ENCODE peak calls at places on chromosomes 5 and 9, in nine cellular contexts. K, Y, C, T, E, U, Z, P and L are unnamed samples.

GRCh38 chr5:170034231-170034630 is 53.9 kb upstream of the INSYN2B start:
- DNase-seq in K (no peak), Y (no peak), C (no peak), T (no peak), E (no peak), U (no peak), Z (no peak), P (no peak), L (no peak)

GRCh38 chr9:112331676-112331955 is 1.8 kb downstream of the PTBP3 start:
- DNase-seq in K (no peak), Y (no peak), C (no peak), T (no peak), E (no peak), U (no peak), Z (no peak), P (no peak), L (no peak)

GRCh38 chr5:157990583-157991181 is 131.7 kb upstream of the CLINT1 start:
- DNase-seq in K (no peak), Y (no peak), C (no peak), T (no peak), E (no peak), U (no peak), Z (peak), P (no peak), L (no peak)

GRCh38 chr5:131983244-131983771 is 28.1 kb downstream of the ACSL6 start:
- DNase-seq in K (no peak), Y (no peak), C (no peak), T (no peak), E (no peak), U (peak), Z (no peak), P (no peak), L (no peak)

GRCh38 chr5:6049662-6050061 is 328.7 kb downstream of the MED10 start:
- DNase-seq in K (no peak), Y (no peak), C (no peak), T (no peak), E (no peak), U (no peak), Z (no peak), P (no peak), L (no peak)

GRCh38 chr5:1962619-1963355 is 80.1 kb upstream of the IRX4 start:
- DNase-seq in K (no peak), Y (no peak), C (no peak), T (no peak), E (no peak), U (no peak), Z (no peak), P (no peak), L (no peak)

GRCh38 chr9:35436940-35437339 is 53.0 kb upstream of the RUSC2 start:
- DNase-seq in K (no peak), Y (no peak), C (no peak), T (no peak), E (no peak), U (no peak), Z (no peak), P (no peak), L (no peak)

GRCh38 chr5:10293907-10294662 is 13.6 kb downstream of the CMBL start:
- DNase-seq in K (no peak), Y (no peak), C (no peak), T (no peak), E (no peak), U (no peak), Z (no peak), P (no peak), L (no peak)

GRCh38 chr9:109705515-109705914 is 74.5 kb upstream of the PALM2AKAP2 start:
- DNase-seq in K (no peak), Y (peak), C (no peak), T (no peak), E (no peak), U (peak), Z (no peak), P (no peak), L (no peak)

GRCh38 chr5:82918311-82919031 is 158.7 kb downstream of the TMEM167A start:
- DNase-seq in K (no peak), Y (no peak), C (no peak), T (no peak), E (no peak), U (no peak), Z (no peak), P (no peak), L (no peak)

GRCh38 chr5:124679578-124680210 is 66.7 kb downstream of the ZNF608 start:
- DNase-seq in K (no peak), Y (no peak), C (no peak), T (no peak), E (no peak), U (no peak), Z (no peak), P (no peak), L (no peak)
- H3K27ac ChIP-seq in K (peak), Y (no peak), C (no peak), T (peak), E (no peak), U (no peak), Z (no peak), P (no peak), L (no peak)

DNA sequence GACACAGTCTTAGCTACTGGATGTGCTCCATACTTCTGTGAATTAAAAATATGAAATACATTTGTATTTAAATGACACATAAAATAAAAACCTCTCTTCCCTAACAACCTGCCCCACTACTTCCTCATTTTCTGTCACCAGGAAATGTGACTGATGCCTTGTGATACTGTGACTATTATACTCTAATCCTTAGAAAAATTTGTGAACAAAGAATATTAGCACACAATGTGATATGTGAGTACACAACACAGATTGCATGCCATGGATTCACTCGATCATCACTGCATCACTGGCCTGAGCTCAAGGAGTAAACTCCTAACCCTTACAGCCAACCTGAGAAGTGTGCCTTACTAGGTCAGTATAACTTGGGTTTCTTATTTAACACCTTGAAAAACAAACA is 281.0 kb downstream of the EFNA5 start:
- DNase-seq in K (no peak), Y (no peak), C (no peak), T (no peak), E (no peak), U (no peak), Z (peak), P (no peak), L (peak)
- H3K27ac ChIP-seq in K (no peak), Y (no peak), C (no peak), T (no peak), E (no peak), U (no peak), Z (no peak), P (no peak), L (peak)

GRCh38 chr5:62051747-62052146 is 254.3 kb upstream of the KIF2A start:
- DNase-seq in K (no peak), Y (no peak), C (no peak), T (no peak), E (no peak), U (no peak), Z (no peak), P (no peak), L (no peak)
- H3K27ac ChIP-seq in K (no peak), Y (no peak), C (no peak), T (no peak), E (no peak), U (no peak), Z (no peak), P (no peak), L (no peak)

GRCh38 chr5:80956272-80956671 is 3.9 kb upstream of the RASGRF2 start:
- DNase-seq in K (no peak), Y (no peak), C (no peak), T (no peak), E (no peak), U (no peak), Z (peak), P (no peak), L (no peak)
- H3K27ac ChIP-seq in K (no peak), Y (peak), C (no peak), T (no peak), E (no peak), U (no peak), Z (peak), P (no peak), L (no peak)

GRCh38 chr5:150065346-150065745 is 21.0 kb downstream of the CSF1R start:
- DNase-seq in K (no peak), Y (peak), C (no peak), T (no peak), E (no peak), U (peak), Z (no peak), P (peak), L (peak)
- H3K27ac ChIP-seq in K (no peak), Y (no peak), C (no peak), T (no peak), E (no peak), U (peak), Z (no peak), P (peak), L (no peak)

GRCh38 chr5:78810098-78810497 is 161.5 kb upstream of the LHFPL2 start:
- DNase-seq in K (no peak), Y (no peak), C (no peak), T (no peak), E (no peak), U (no peak), Z (no peak), P (no peak), L (no peak)

GRCh38 chr5:78809444-78809843 is 160.9 kb upstream of the LHFPL2 start:
- DNase-seq in K (no peak), Y (no peak), C (no peak), T (no peak), E (no peak), U (no peak), Z (no peak), P (no peak), L (no peak)

GRCh38 chr5:78808818-78809217 is 160.2 kb upstream of the LHFPL2 start:
- DNase-seq in K (no peak), Y (no peak), C (no peak), T (no peak), E (no peak), U (no peak), Z (no peak), P (no peak), L (no peak)

GRCh38 chr5:78813286-78813685 is 164.7 kb upstream of the LHFPL2 start:
- DNase-seq in K (no peak), Y (no peak), C (no peak), T (no peak), E (no peak), U (no peak), Z (peak), P (no peak), L (peak)

DNA sequence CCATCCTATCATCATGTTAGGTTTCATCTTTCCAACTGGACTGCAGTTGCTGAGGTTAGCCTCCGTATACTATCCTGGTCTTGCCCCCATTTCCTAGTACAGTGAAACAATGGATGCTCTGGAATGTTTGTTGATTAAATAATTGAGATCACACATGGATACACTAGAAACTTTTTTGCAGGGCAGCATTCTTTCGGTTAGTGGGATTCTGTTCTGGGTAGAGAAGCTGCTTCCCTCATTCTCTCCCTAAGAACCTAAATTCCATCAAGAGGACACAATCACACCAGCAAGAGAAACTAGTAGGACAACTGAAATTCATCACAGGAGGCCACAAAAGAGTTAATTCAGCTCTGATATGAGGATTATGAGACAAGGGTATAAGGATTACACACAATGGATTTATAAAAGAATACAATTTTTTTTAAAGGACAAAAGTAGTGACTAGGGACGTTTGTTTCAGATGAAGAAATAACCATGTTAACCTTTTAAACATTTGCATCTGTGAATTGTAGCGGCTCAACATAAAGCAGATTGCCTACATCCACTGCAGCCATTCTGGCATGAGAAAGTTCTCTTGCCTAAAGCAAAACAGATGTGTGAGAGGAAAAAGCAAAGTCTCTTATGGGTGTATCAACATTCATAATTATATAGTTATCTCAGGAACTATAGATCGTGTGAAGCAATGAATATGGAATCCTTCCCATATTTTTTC is 162.7 kb upstream of the LHFPL2 start:
- DNase-seq in K (no peak), Y (no peak), C (no peak), T (no peak), E (no peak), U (no peak), Z (peak), P (no peak), L (no peak)
- H3K27ac ChIP-seq in K (no peak), Y (no peak), C (no peak), T (no peak), E (no peak), U (no peak), Z (no peak), P (no peak), L (no peak)

GRCh38 chr5:180437336-180437735 is 56.8 kb upstream of the CNOT6 start:
- DNase-seq in K (no peak), Y (no peak), C (no peak), T (no peak), E (no peak), U (no peak), Z (no peak), P (no peak), L (no peak)

GRCh38 chr5:180436936-180437335 is 57.2 kb upstream of the CNOT6 start:
- DNase-seq in K (no peak), Y (no peak), C (no peak), T (no peak), E (no peak), U (no peak), Z (no peak), P (no peak), L (no peak)

GRCh38 chr5:180441577-180441976 is 52.6 kb upstream of the CNOT6 start:
- DNase-seq in K (no peak), Y (peak), C (no peak), T (no peak), E (no peak), U (no peak), Z (peak), P (no peak), L (peak)

GRCh38 chr5:180439911-180440769 is 54.0 kb upstream of the CNOT6 start:
- DNase-seq in K (no peak), Y (peak), C (no peak), T (peak), E (no peak), U (no peak), Z (no peak), P (no peak), L (no peak)

GRCh38 chr5:180438785-180439780 is 55.1 kb upstream of the CNOT6 start:
- DNase-seq in K (no peak), Y (no peak), C (no peak), T (no peak), E (no peak), U (no peak), Z (peak), P (no peak), L (no peak)
- H3K27ac ChIP-seq in K (no peak), Y (no peak), C (no peak), T (no peak), E (no peak), U (no peak), Z (no peak), P (no peak), L (no peak)

DNA sequence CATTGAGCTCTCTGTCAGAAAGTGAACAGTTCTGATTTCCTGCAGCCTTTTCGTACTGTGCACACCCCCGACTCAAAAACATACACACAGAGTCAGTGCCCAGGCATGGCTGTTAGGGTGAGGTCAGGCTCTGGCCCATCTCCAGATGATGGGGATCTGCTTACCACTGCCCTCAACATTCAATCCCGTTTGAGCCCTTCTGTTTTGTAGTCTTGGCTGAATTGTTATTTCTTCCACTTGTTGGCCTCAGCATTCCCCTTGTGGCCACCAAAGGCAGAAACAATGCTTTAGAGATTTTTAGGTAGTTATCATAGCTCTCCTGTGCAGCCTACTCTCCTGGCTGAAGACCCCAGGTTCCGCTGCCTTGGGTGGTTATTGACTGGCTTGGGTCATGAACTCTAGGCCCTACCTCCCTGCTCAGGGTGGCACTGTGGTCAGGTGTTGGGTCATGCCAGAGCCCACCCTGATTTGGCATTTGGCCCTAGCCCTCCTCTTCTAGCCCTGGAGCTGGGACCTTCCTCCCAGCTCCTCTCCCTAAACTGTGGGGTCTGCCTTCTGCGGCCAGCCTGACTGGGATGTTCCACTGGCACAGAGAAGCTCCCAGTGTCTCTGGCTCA is 7.8 kb upstream of the MYOZ3 start:
- DNase-seq in K (no peak), Y (no peak), C (no peak), T (no peak), E (no peak), U (peak), Z (no peak), P (no peak), L (no peak)
- H3K27ac ChIP-seq in K (no peak), Y (no peak), C (peak), T (no peak), E (no peak), U (no peak), Z (no peak), P (no peak), L (no peak)

GRCh38 chr9:7241694-7242093 is 483.9 kb downstream of the KDM4C start:
- DNase-seq in K (no peak), Y (no peak), C (no peak), T (no peak), E (no peak), U (no peak), Z (no peak), P (no peak), L (no peak)
- H3K27ac ChIP-seq in K (no peak), Y (peak), C (no peak), T (no peak), E (no peak), U (no peak), Z (no peak), P (no peak), L (no peak)